ENCODE peak calls at places on chromosome 13, in eight cellular contexts. D, Q, Z, Y, S, J, L and A are unnamed samples.

GRCh38 chr13:71875823-71876222 is 8.8 kb upstream of the DACH1 start:
- DNase-seq in D (no peak), Q (no peak), Z (no peak), Y (no peak), S (no peak), J (no peak), L (no peak), A (no peak)

GRCh38 chr13:32430018-32430747 is 2.3 kb upstream of the N4BP2L1 start:
- DNase-seq in D (no peak), Q (no peak), Z (no peak), Y (no peak), S (no peak), J (no peak), L (no peak), A (no peak)

GRCh38 chr13:36395280-36395679 is 37.0 kb upstream of the CCNA1 start:
- DNase-seq in D (no peak), Q (no peak), Z (no peak), Y (no peak), S (peak; percentile 14), J (peak; percentile 77), L (peak; percentile 84), A (no peak)

GRCh38 chr13:43686557-43686956 is 100.2 kb downstream of the ENOX1 start:
- DNase-seq in D (no peak), Q (no peak), Z (peak; percentile 52), Y (peak; percentile 56), S (peak; percentile 49), J (peak; percentile 90), L (peak; percentile 83), A (no peak)

GRCh38 chr13:44211753-44212152 is 161.9 kb upstream of the SERP2 start:
- DNase-seq in D (no peak), Q (no peak), Z (no peak), Y (no peak), S (no peak), J (no peak), L (no peak), A (no peak)

GRCh38 chr13:31053098-31053497 is 108.6 kb downstream of the HSPH1 start:
- DNase-seq in D (no peak), Q (no peak), Z (peak; percentile 62), Y (peak; percentile 44), S (no peak), J (no peak), L (peak; percentile 42), A (no peak)

GRCh38 chr13:42041684-42042035 is 6.8 kb upstream of the DGKH start:
- DNase-seq in D (peak; percentile 50), Q (peak; percentile 65), Z (peak; percentile 73), Y (no peak), S (peak; percentile 72), J (peak; percentile 73), L (peak; percentile 62), A (peak; percentile 37)

GRCh38 chr13:20847298-20847697 is 55.2 kb downstream of the XPO4 start:
- DNase-seq in D (no peak), Q (no peak), Z (no peak), Y (no peak), S (no peak), J (peak; percentile 25), L (no peak), A (no peak)

GRCh38 chr13:49625392-49626137 is 2.7 kb upstream of the ARL11 start:
- DNase-seq in D (peak; percentile 19), Q (peak; percentile 84), Z (peak; percentile 68), Y (no peak), S (peak; percentile 14), J (peak; percentile 25), L (no peak), A (no peak)

GRCh38 chr13:44317752-44318550 is 55.7 kb upstream of the SERP2 start:
- DNase-seq in D (no peak), Q (no peak), Z (no peak), Y (no peak), S (no peak), J (no peak), L (peak; percentile 86), A (no peak)

GRCh38 chr13:65719831-65720230 is 1510.3 kb downstream of the PCDH9 start:
- DNase-seq in D (no peak), Q (no peak), Z (no peak), Y (no peak), S (no peak), J (no peak), L (no peak), A (no peak)

GRCh38 chr13:59394526-59394925 is 769.2 kb downstream of the DIAPH3 start:
- DNase-seq in D (no peak), Q (no peak), Z (no peak), Y (no peak), S (no peak), J (no peak), L (no peak), A (no peak)

GRCh38 chr13:59392328-59392727 is 771.4 kb downstream of the DIAPH3 start:
- DNase-seq in D (no peak), Q (no peak), Z (no peak), Y (no peak), S (no peak), J (no peak), L (no peak), A (no peak)

DNA sequence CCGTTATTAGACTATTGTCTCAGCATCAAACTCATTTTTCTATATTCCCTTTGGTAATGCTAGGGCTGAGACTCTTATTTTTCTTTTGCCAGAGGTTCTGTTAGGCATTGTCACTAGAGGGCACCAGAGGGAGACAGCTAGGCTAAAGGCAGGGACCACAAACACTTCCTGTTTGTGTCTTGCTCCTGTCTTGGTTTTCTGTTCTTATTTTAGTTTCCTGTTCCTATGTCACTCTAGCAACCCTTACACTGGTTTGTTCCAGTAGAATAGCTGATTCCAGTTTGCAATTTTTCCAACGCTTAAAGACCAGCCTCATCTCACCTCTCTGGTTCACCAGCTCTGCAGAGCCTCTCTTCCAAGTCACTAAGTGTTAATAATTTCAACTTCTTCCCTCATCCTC is 772.0 kb downstream of the DIAPH3 start:
- DNase-seq in D (peak; percentile 46), Q (peak; percentile 85), Z (no peak), Y (no peak), S (peak; percentile 38), J (peak; percentile 86), L (peak; percentile 73), A (peak; percentile 26)
- TF ChIP-seq CTCF in D (peak; percentile 78), Q (peak; percentile 71), Z (peak; percentile 72), Y (peak; percentile 71), S (peak; percentile 41), J (no peak), L (peak; percentile 96), A (peak; percentile 82)

GRCh38 chr13:85266771-85267170 is 532.4 kb downstream of the SLITRK6 start:
- DNase-seq in D (peak; percentile 2), Q (no peak), Z (no peak), Y (no peak), S (no peak), J (no peak), L (no peak), A (no peak)

GRCh38 chr13:85260896-85261295 is 538.3 kb downstream of the SLITRK6 start:
- DNase-seq in D (no peak), Q (no peak), Z (no peak), Y (no peak), S (no peak), J (no peak), L (no peak), A (no peak)

GRCh38 chr13:85266331-85266730 is 532.9 kb downstream of the SLITRK6 start:
- DNase-seq in D (peak; percentile 2), Q (no peak), Z (no peak), Y (no peak), S (no peak), J (no peak), L (no peak), A (no peak)

GRCh38 chr13:85265296-85265695 is 533.9 kb downstream of the SLITRK6 start:
- DNase-seq in D (no peak), Q (no peak), Z (no peak), Y (no peak), S (no peak), J (no peak), L (no peak), A (no peak)

GRCh38 chr13:85261757-85262346 is 537.4 kb downstream of the SLITRK6 start:
- DNase-seq in D (no peak), Q (no peak), Z (no peak), Y (no peak), S (no peak), J (peak; percentile 38), L (no peak), A (no peak)
- TF ChIP-seq CTCF in D (peak; percentile 45), Q (no peak), Z (no peak), Y (no peak), S (peak; percentile 29), J (peak; percentile 72), L (no peak), A (peak; percentile 60)

DNA sequence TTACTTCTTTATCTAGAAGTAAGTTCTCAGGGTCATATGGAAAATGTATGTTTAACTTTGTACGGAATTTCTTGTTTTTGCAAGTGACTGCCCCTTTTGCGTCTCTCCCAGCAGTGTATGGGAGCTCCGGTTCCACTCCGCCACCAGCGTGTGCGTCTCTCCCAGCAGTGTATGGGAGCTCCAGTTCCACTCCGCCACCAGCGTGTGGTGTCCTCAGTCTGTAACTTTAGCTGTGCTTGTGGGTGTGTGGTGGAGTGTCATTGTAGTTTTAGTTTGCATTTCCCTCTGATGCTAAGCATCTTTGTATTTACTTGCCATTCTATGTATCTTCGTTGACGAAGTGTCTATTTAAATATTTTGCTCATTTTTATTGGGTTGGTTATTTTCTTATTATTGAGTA is 2.4 kb downstream of the CUL4A start:
- DNase-seq in D (peak; percentile 37), Q (no peak), Z (no peak), Y (no peak), S (peak; percentile 57), J (no peak), L (no peak), A (no peak)
- TF ChIP-seq CTCF in D (peak; percentile 13), Q (no peak), Z (no peak), Y (no peak), S (no peak), J (no peak), L (peak; percentile 4), A (peak; percentile 32)

DNA sequence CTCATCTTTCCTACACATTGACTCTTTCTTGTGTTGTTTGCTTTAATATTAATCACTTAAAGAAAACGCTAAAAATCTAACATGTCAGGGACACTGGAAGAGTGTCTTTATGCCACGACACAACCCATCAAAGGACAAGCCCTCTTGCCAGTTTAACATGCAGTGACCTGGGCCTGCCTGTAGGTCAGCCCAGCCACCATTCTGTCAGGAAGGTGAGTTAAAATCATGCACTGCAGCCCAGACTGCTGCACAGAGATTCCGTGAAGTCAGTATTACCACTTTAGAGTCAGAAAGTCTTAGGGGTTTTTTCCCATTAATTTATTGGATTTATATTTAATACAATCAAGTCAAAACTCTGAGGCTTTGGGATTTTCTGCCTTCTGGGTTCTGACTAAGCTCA is 58.0 kb downstream of the TNFRSF19 start:
- DNase-seq in D (no peak), Q (no peak), Z (no peak), Y (no peak), S (no peak), J (no peak), L (no peak), A (no peak)
- TF ChIP-seq CTCF in D (no peak), Q (no peak), Z (no peak), Y (no peak), S (no peak), J (no peak), L (no peak), A (peak; percentile 39)

GRCh38 chr13:87280139-87280538 is 391.0 kb upstream of the SLITRK5 start:
- DNase-seq in D (no peak), Q (no peak), Z (no peak), Y (no peak), S (peak; percentile 2), J (no peak), L (no peak), A (no peak)
- TF ChIP-seq CTCF in D (no peak), Q (no peak), Z (no peak), Y (no peak), S (no peak), J (no peak), L (no peak), A (no peak)